ENCODE peak calls at places on chromosomes 16 and 17, in five cellular contexts. One of them, this sample, is unnamed.

GRCh38 chr16:4734730-4735575 is 616 bp downstream of the DNAAF8 start:
- DNase-seq in GM12878: no peak
- DNase-seq in K562: peak; percentile 94
- DNase-seq in A549: peak; percentile 73
- DNase-seq in HepG2: peak; percentile 61
- DNase-seq in this sample: peak; percentile 70

GRCh38 chr17:29241015-29241963 is 5.4 kb upstream of the CRYBA1 start:
- DNase-seq in A549: peak; percentile 96
- DNase-seq in K562: no peak
- DNase-seq in HepG2: peak; percentile 83
- DNase-seq in GM12878: no peak
- DNase-seq in this sample: peak; percentile 98

GRCh38 chr16:27199747-27200146 is 3.6 kb upstream of the KDM8 start:
- DNase-seq in GM12878: peak; percentile 73
- DNase-seq in K562: no peak
- DNase-seq in A549: no peak
- DNase-seq in HepG2: no peak
- DNase-seq in this sample: no peak

GRCh38 chr17:35486920-35487727 is 38.6 kb upstream of the SLFN13 start:
- DNase-seq in HepG2: no peak
- DNase-seq in GM12878: peak; percentile 23
- DNase-seq in A549: no peak
- DNase-seq in K562: no peak
- DNase-seq in this sample: peak; percentile 56

GRCh38 chr17:64477849-64478248 is 19.0 kb downstream of the POLG2 start:
- DNase-seq in GM12878: no peak
- DNase-seq in K562: no peak
- DNase-seq in HepG2: no peak
- DNase-seq in A549: no peak
- DNase-seq in this sample: peak; percentile 32

GRCh38 chr17:75596320-75597087 is 8.9 kb downstream of the MYO15B start:
- DNase-seq in GM12878: no peak
- DNase-seq in HepG2: no peak
- DNase-seq in A549: no peak
- DNase-seq in K562: no peak
- DNase-seq in this sample: no peak

GRCh38 chr16:66905633-66906539 is 12.8 kb downstream of the CDH16 start:
- DNase-seq in HepG2: peak; percentile 99
- DNase-seq in GM12878: no peak
- DNase-seq in K562: peak; percentile 92
- DNase-seq in A549: no peak
- DNase-seq in this sample: no peak

GRCh38 chr17:38533706-38534497 is 71.8 kb downstream of the SRCIN1 start:
- DNase-seq in GM12878: no peak
- DNase-seq in HepG2: no peak
- DNase-seq in A549: no peak
- DNase-seq in K562: no peak
- DNase-seq in this sample: no peak

GRCh38 chr16:49168146-49168545 is 113.5 kb downstream of the CBLN1 start:
- DNase-seq in HepG2: no peak
- DNase-seq in A549: no peak
- DNase-seq in K562: no peak
- DNase-seq in GM12878: no peak
- DNase-seq in this sample: no peak

GRCh38 chr17:59504821-59505220 is 60.6 kb upstream of the DHX40 start:
- DNase-seq in K562: no peak
- DNase-seq in GM12878: no peak
- DNase-seq in A549: no peak
- DNase-seq in HepG2: no peak
- DNase-seq in this sample: no peak

GRCh38 chr16:3101018-3101840 is 2.1 kb upstream of the ZSCAN10 start:
- DNase-seq in HepG2: peak; percentile 65
- DNase-seq in GM12878: no peak
- DNase-seq in K562: peak; percentile 44
- DNase-seq in A549: peak; percentile 65
- DNase-seq in this sample: no peak

GRCh38 chr17:44324571-44325275 is at the start of gene SLC25A39:
- DNase-seq in HepG2: peak; percentile 85
- DNase-seq in A549: peak; percentile 97
- DNase-seq in K562: peak; percentile 95
- DNase-seq in GM12878: no peak
- DNase-seq in this sample: peak; percentile 93

GRCh38 chr17:21388066-21388465 is 11.9 kb downstream of the KCNJ12 start:
- DNase-seq in K562: no peak
- DNase-seq in GM12878: no peak
- DNase-seq in A549: no peak
- DNase-seq in HepG2: no peak
- DNase-seq in this sample: no peak

GRCh38 chr16:90031931-90032663 is 12.8 kb upstream of the DBNDD1 start:
- DNase-seq in A549: no peak
- DNase-seq in K562: no peak
- DNase-seq in GM12878: no peak
- DNase-seq in HepG2: no peak
- DNase-seq in this sample: peak; percentile 48

GRCh38 chr17:47801176-47801765 is 20.3 kb downstream of the OSBPL7 start:
- DNase-seq in A549: no peak
- DNase-seq in HepG2: no peak
- DNase-seq in GM12878: no peak
- DNase-seq in K562: no peak
- DNase-seq in this sample: no peak

GRCh38 chr16:6482861-6483530 is 849.6 kb upstream of the RBFOX1 start:
- DNase-seq in K562: no peak
- DNase-seq in A549: no peak
- DNase-seq in GM12878: no peak
- DNase-seq in HepG2: no peak
- DNase-seq in this sample: no peak

GRCh38 chr17:77453613-77454559 is 313.1 kb downstream of the SEC14L1 start:
- DNase-seq in GM12878: no peak
- DNase-seq in HepG2: peak; percentile 98
- DNase-seq in A549: no peak
- DNase-seq in K562: peak; percentile 57
- DNase-seq in this sample: no peak

GRCh38 chr16:84313921-84314320 is 19.2 kb downstream of the WFDC1 start:
- DNase-seq in A549: no peak
- DNase-seq in GM12878: no peak
- DNase-seq in HepG2: no peak
- DNase-seq in K562: no peak
- DNase-seq in this sample: no peak

GRCh38 chr17:48113201-48113676 is 5.7 kb downstream of the SNX11 start:
- DNase-seq in K562: no peak
- DNase-seq in A549: no peak
- DNase-seq in GM12878: peak; percentile 71
- DNase-seq in HepG2: no peak
- DNase-seq in this sample: no peak

GRCh38 chr17:75776399-75777242 is 8.0 kb upstream of the UNK start:
- DNase-seq in K562: no peak
- DNase-seq in HepG2: no peak
- DNase-seq in GM12878: no peak
- DNase-seq in A549: no peak
- DNase-seq in this sample: no peak

GRCh38 chr16:75341934-75342811 is 90.7 kb upstream of the BCAR1 start:
- DNase-seq in A549: peak; percentile 6
- DNase-seq in K562: no peak
- DNase-seq in GM12878: no peak
- DNase-seq in HepG2: no peak
- DNase-seq in this sample: peak; percentile 65

GRCh38 chr17:75799402-75799801 is 14.8 kb downstream of the UNK start:
- DNase-seq in GM12878: no peak
- DNase-seq in A549: no peak
- DNase-seq in HepG2: no peak
- DNase-seq in K562: peak; percentile 27
- DNase-seq in this sample: no peak

GRCh38 chr16:86554917-86555762 is at the start of gene MTHFSD:
- DNase-seq in HepG2: peak; percentile 85
- DNase-seq in A549: peak; percentile 92
- DNase-seq in GM12878: peak; percentile 74
- DNase-seq in K562: peak; percentile 99
- DNase-seq in this sample: peak; percentile 91

GRCh38 chr17:41710472-41711090 is 1.6 kb upstream of the GAST start:
- DNase-seq in HepG2: no peak
- DNase-seq in A549: peak; percentile 62
- DNase-seq in K562: no peak
- DNase-seq in GM12878: no peak
- DNase-seq in this sample: peak; percentile 75

GRCh38 chr17:72113751-72114150 is 7.1 kb upstream of the SOX9 start:
- DNase-seq in HepG2: no peak
- DNase-seq in A549: no peak
- DNase-seq in GM12878: no peak
- DNase-seq in K562: no peak
- DNase-seq in this sample: no peak

GRCh38 chr16:28260193-28260592 is 32.1 kb upstream of the SBK1 start:
- DNase-seq in K562: no peak
- DNase-seq in GM12878: no peak
- DNase-seq in HepG2: no peak
- DNase-seq in A549: no peak
- DNase-seq in this sample: no peak

GRCh38 chr16:29644973-29645698 is 17.9 kb upstream of the SPN start:
- DNase-seq in GM12878: no peak
- DNase-seq in HepG2: no peak
- DNase-seq in K562: no peak
- DNase-seq in A549: no peak
- DNase-seq in this sample: no peak

GRCh38 chr17:52136173-52136572 is 22.3 kb downstream of the CA10 start:
- DNase-seq in GM12878: no peak
- DNase-seq in K562: no peak
- DNase-seq in A549: no peak
- DNase-seq in HepG2: no peak
- DNase-seq in this sample: no peak

GRCh38 chr17:49741692-49742076 is 22.2 kb downstream of the FAM117A start:
- DNase-seq in GM12878: no peak
- DNase-seq in HepG2: no peak
- DNase-seq in A549: no peak
- DNase-seq in K562: no peak
- DNase-seq in this sample: no peak

GRCh38 chr17:49741009-49741691 is 22.8 kb downstream of the FAM117A start:
- DNase-seq in A549: no peak
- DNase-seq in K562: no peak
- DNase-seq in GM12878: no peak
- DNase-seq in HepG2: no peak
- DNase-seq in this sample: peak; percentile 33

GRCh38 chr17:49738456-49739163 is 25.3 kb downstream of the FAM117A start:
- DNase-seq in K562: no peak
- DNase-seq in A549: no peak
- DNase-seq in GM12878: no peak
- DNase-seq in HepG2: no peak
- DNase-seq in this sample: no peak

GRCh38 chr17:49742256-49742655 is 21.7 kb downstream of the FAM117A start:
- DNase-seq in A549: no peak
- DNase-seq in K562: no peak
- DNase-seq in GM12878: no peak
- DNase-seq in HepG2: no peak
- DNase-seq in this sample: peak; percentile 34

GRCh38 chr17:49739662-49740271 is 24.2 kb downstream of the FAM117A start:
- DNase-seq in A549: no peak
- DNase-seq in HepG2: peak; percentile 36
- DNase-seq in GM12878: no peak
- DNase-seq in K562: peak; percentile 96
- DNase-seq in this sample: peak; percentile 16
- TF ChIP-seq POLR2A in A549: no peak
- TF ChIP-seq POLR2A in HepG2: no peak
- TF ChIP-seq POLR2A in GM12878: peak; percentile 45
- TF ChIP-seq POLR2A in K562: peak; percentile 56
- TF ChIP-seq POLR2A in this sample: no peak

GRCh38 chr16:54957403-54957802 is 26.7 kb downstream of the IRX5 start:
- DNase-seq in GM12878: no peak
- DNase-seq in A549: peak; percentile 47
- DNase-seq in HepG2: peak; percentile 20
- DNase-seq in K562: peak; percentile 76
- DNase-seq in this sample: no peak
- TF ChIP-seq BHLHE40 in GM12878: no peak
- TF ChIP-seq BHLHE40 in A549: no peak
- TF ChIP-seq BHLHE40 in HepG2: no peak
- TF ChIP-seq BHLHE40 in K562: no peak
- TF ChIP-seq BHLHE40 in this sample: no peak

DNA sequence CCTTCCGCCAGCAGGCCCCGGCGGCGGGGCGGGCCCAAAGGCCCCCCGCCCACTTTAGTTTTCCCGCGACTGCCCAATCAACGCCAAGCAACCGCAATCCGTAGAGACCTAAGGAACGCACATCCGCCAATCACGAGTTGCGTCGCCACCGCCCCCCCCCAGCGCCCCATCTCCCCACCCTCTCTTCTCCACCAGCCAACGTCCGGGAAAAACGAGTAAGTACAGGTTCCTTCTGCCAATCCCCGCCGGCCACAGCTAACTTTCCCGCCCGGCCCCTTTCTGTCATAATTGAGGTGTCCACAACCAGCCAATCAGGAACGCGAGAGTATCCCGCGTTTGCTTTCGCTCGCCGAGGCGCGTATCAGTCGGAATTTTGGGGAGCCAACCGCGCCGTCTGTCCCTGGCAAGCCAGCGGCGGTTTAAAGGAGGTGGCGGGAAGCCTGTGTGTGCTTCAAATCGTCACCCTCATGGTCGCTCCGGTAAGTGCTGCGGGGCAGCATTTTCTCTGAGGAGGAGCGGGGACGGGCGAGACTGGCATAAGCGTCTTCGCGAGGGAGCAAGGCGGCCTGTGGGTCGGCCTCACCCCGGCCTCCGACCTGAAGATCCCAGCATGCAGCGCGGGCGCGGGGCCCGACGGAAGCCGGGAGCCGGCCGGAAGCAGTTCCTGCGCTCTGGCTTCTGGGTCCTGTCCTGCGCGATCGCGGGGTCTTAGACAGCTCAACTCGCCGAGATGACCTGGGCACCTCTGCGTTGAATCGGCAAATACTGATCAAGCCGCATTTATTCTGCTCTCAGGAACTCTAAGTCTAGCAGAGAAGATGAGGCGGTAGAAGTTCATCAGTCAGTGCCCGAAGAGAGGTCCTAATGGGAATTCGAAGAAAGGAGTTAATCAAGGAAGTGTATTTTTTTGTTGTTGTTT is at the start of gene MIS12:
- DNase-seq in A549: peak; percentile 100
- DNase-seq in K562: peak; percentile 92
- DNase-seq in GM12878: peak; percentile 94
- DNase-seq in HepG2: peak; percentile 98
- DNase-seq in this sample: peak; percentile 98
- TF ChIP-seq POLR2A in A549: peak; percentile 73
- TF ChIP-seq POLR2A in K562: peak; percentile 97
- TF ChIP-seq POLR2A in GM12878: peak; percentile 98
- TF ChIP-seq POLR2A in HepG2: peak; percentile 91
- TF ChIP-seq POLR2A in this sample: peak; percentile 88

DNA sequence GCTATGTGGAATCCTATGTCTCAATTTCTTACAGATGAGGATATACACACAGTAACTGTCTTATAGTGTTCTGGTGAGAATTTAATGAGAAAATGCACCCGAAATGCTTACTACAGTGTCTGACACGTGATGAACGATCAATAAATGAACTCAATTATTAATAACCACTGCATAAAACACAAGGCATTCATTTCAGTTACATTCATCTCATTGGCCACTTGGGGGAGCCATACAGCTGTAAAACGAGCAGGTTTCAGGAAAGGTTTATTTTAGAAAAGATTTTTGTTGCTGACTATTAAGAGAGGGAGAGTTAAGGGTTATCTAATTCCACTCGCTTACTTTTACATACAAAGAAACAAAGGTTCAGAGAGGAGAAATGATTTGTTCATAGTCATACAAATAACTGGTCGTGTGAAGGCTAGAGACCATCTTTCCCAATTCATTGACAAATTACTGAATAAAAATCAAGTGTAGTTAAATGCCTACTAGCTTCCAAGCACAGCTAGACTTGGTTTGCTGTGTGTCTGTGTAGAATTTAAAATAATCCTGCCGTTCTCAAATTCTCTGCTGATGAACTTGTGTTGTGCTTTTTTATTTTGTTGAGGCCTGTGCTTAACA is 160.1 kb downstream of the MAP2K4 start:
- DNase-seq in K562: peak; percentile 29
- DNase-seq in GM12878: peak; percentile 0
- DNase-seq in HepG2: peak; percentile 47
- DNase-seq in A549: peak; percentile 74
- DNase-seq in this sample: peak; percentile 79
- TF ChIP-seq BHLHE40 in K562: no peak
- TF ChIP-seq BHLHE40 in GM12878: no peak
- TF ChIP-seq BHLHE40 in HepG2: no peak
- TF ChIP-seq BHLHE40 in A549: no peak
- TF ChIP-seq BHLHE40 in this sample: no peak